ENCODE peak calls at places on chromosomes 6 and 20, in six cellular contexts. One of them, this sample, is unnamed.
A peak's percentile ranks its signal among the peaks of the same experiment; 100 is the strongest.

GRCh38 chr20:6657111-6657510 is 110.4 kb upstream of the BMP2 start:
- DNase-seq in SK-N-SH: no peak
- DNase-seq in T-helper 22 cell: no peak
- DNase-seq in activated effector memory CD4-positive, alpha-beta T cell treated with anti-CD3 and anti-CD28 coated beads, Interleukin-2, amount 50 U/mL, for 16 hours: no peak
- DNase-seq in activated B cell treated with CpG ODN at 0.5 μM for 24 hours: no peak
- DNase-seq in retina: no peak
- DNase-seq in this sample: no peak

GRCh38 chr6:15734118-15734897 is 71.5 kb upstream of the DTNBP1 start:
- DNase-seq in activated effector memory CD4-positive, alpha-beta T cell treated with anti-CD3 and anti-CD28 coated beads, Interleukin-2, amount 50 U/mL, for 16 hours: no peak
- DNase-seq in SK-N-SH: no peak
- DNase-seq in T-helper 22 cell: no peak
- DNase-seq in retina: no peak
- DNase-seq in activated B cell treated with CpG ODN at 0.5 μM for 24 hours: no peak
- DNase-seq in this sample: no peak

GRCh38 chr20:4809707-4810106 is 88.0 kb downstream of the PRND start:
- DNase-seq in retina: no peak
- DNase-seq in SK-N-SH: no peak
- DNase-seq in T-helper 22 cell: no peak
- DNase-seq in activated effector memory CD4-positive, alpha-beta T cell treated with anti-CD3 and anti-CD28 coated beads, Interleukin-2, amount 50 U/mL, for 16 hours: peak; percentile 66
- DNase-seq in activated B cell treated with CpG ODN at 0.5 μM for 24 hours: no peak
- DNase-seq in this sample: no peak

GRCh38 chr6:169172435-169172834 is 81.2 kb downstream of the THBS2 start:
- DNase-seq in activated B cell treated with CpG ODN at 0.5 μM for 24 hours: no peak
- DNase-seq in activated effector memory CD4-positive, alpha-beta T cell treated with anti-CD3 and anti-CD28 coated beads, Interleukin-2, amount 50 U/mL, for 16 hours: no peak
- DNase-seq in SK-N-SH: no peak
- DNase-seq in retina: no peak
- DNase-seq in T-helper 22 cell: no peak
- DNase-seq in this sample: peak; percentile 26

GRCh38 chr6:132673376-132674094 is 14.6 kb upstream of the TAAR1 start:
- DNase-seq in SK-N-SH: no peak
- DNase-seq in activated effector memory CD4-positive, alpha-beta T cell treated with anti-CD3 and anti-CD28 coated beads, Interleukin-2, amount 50 U/mL, for 16 hours: no peak
- DNase-seq in retina: no peak
- DNase-seq in T-helper 22 cell: no peak
- DNase-seq in activated B cell treated with CpG ODN at 0.5 μM for 24 hours: no peak
- DNase-seq in this sample: no peak

GRCh38 chr20:52118233-52118632 is 73.3 kb downstream of the ZFP64 start:
- DNase-seq in SK-N-SH: no peak
- DNase-seq in T-helper 22 cell: no peak
- DNase-seq in activated effector memory CD4-positive, alpha-beta T cell treated with anti-CD3 and anti-CD28 coated beads, Interleukin-2, amount 50 U/mL, for 16 hours: no peak
- DNase-seq in activated B cell treated with CpG ODN at 0.5 μM for 24 hours: no peak
- DNase-seq in retina: no peak
- DNase-seq in this sample: no peak

GRCh38 chr6:28589234-28589951 is 63.7 kb downstream of the GPX5 start:
- DNase-seq in activated B cell treated with CpG ODN at 0.5 μM for 24 hours: no peak
- DNase-seq in T-helper 22 cell: no peak
- DNase-seq in retina: peak; percentile 92
- DNase-seq in SK-N-SH: peak; percentile 28
- DNase-seq in activated effector memory CD4-positive, alpha-beta T cell treated with anti-CD3 and anti-CD28 coated beads, Interleukin-2, amount 50 U/mL, for 16 hours: no peak
- DNase-seq in this sample: peak; percentile 47

GRCh38 chr6:73325656-73326055 is 28.4 kb downstream of the DPPA5 start:
- DNase-seq in activated effector memory CD4-positive, alpha-beta T cell treated with anti-CD3 and anti-CD28 coated beads, Interleukin-2, amount 50 U/mL, for 16 hours: no peak
- DNase-seq in T-helper 22 cell: no peak
- DNase-seq in SK-N-SH: no peak
- DNase-seq in retina: no peak
- DNase-seq in activated B cell treated with CpG ODN at 0.5 μM for 24 hours: no peak
- DNase-seq in this sample: no peak

GRCh38 chr6:53894086-53894485 is 99.3 kb downstream of the LRRC1 start:
- DNase-seq in retina: no peak
- DNase-seq in activated B cell treated with CpG ODN at 0.5 μM for 24 hours: no peak
- DNase-seq in SK-N-SH: no peak
- DNase-seq in activated effector memory CD4-positive, alpha-beta T cell treated with anti-CD3 and anti-CD28 coated beads, Interleukin-2, amount 50 U/mL, for 16 hours: peak; percentile 68
- DNase-seq in T-helper 22 cell: no peak
- DNase-seq in this sample: no peak

GRCh38 chr6:38696345-38696744 is 6.6 kb downstream of the GLO1 start:
- DNase-seq in retina: no peak
- DNase-seq in activated effector memory CD4-positive, alpha-beta T cell treated with anti-CD3 and anti-CD28 coated beads, Interleukin-2, amount 50 U/mL, for 16 hours: no peak
- DNase-seq in T-helper 22 cell: no peak
- DNase-seq in SK-N-SH: no peak
- DNase-seq in activated B cell treated with CpG ODN at 0.5 μM for 24 hours: no peak
- DNase-seq in this sample: no peak

GRCh38 chr20:36162272-36162966 is 7.9 kb downstream of the EPB41L1 start:
- DNase-seq in activated effector memory CD4-positive, alpha-beta T cell treated with anti-CD3 and anti-CD28 coated beads, Interleukin-2, amount 50 U/mL, for 16 hours: no peak
- DNase-seq in retina: no peak
- DNase-seq in T-helper 22 cell: no peak
- DNase-seq in SK-N-SH: peak; percentile 81
- DNase-seq in activated B cell treated with CpG ODN at 0.5 μM for 24 hours: no peak
- DNase-seq in this sample: no peak

GRCh38 chr6:74991573-74992332 is 214.1 kb downstream of the COL12A1 start:
- DNase-seq in T-helper 22 cell: no peak
- DNase-seq in SK-N-SH: no peak
- DNase-seq in activated B cell treated with CpG ODN at 0.5 μM for 24 hours: no peak
- DNase-seq in retina: no peak
- DNase-seq in activated effector memory CD4-positive, alpha-beta T cell treated with anti-CD3 and anti-CD28 coated beads, Interleukin-2, amount 50 U/mL, for 16 hours: no peak
- DNase-seq in this sample: no peak

GRCh38 chr6:145147559-145147958 is 587.8 kb downstream of the EPM2A start:
- DNase-seq in SK-N-SH: no peak
- DNase-seq in activated B cell treated with CpG ODN at 0.5 μM for 24 hours: no peak
- DNase-seq in activated effector memory CD4-positive, alpha-beta T cell treated with anti-CD3 and anti-CD28 coated beads, Interleukin-2, amount 50 U/mL, for 16 hours: no peak
- DNase-seq in retina: no peak
- DNase-seq in T-helper 22 cell: no peak
- DNase-seq in this sample: no peak

GRCh38 chr20:51596656-51597388 is 54.3 kb upstream of the NFATC2 start:
- DNase-seq in activated effector memory CD4-positive, alpha-beta T cell treated with anti-CD3 and anti-CD28 coated beads, Interleukin-2, amount 50 U/mL, for 16 hours: no peak
- DNase-seq in SK-N-SH: no peak
- DNase-seq in T-helper 22 cell: no peak
- DNase-seq in activated B cell treated with CpG ODN at 0.5 μM for 24 hours: no peak
- DNase-seq in retina: no peak
- DNase-seq in this sample: no peak

GRCh38 chr6:137112067-137112355 is 61.4 kb downstream of the IL22RA2 start:
- DNase-seq in retina: no peak
- DNase-seq in SK-N-SH: no peak
- DNase-seq in activated effector memory CD4-positive, alpha-beta T cell treated with anti-CD3 and anti-CD28 coated beads, Interleukin-2, amount 50 U/mL, for 16 hours: no peak
- DNase-seq in T-helper 22 cell: no peak
- DNase-seq in activated B cell treated with CpG ODN at 0.5 μM for 24 hours: no peak
- DNase-seq in this sample: no peak

GRCh38 chr6:12516070-12516469 is 200.5 kb upstream of the PHACTR1 start:
- DNase-seq in SK-N-SH: no peak
- DNase-seq in activated B cell treated with CpG ODN at 0.5 μM for 24 hours: no peak
- DNase-seq in retina: no peak
- DNase-seq in activated effector memory CD4-positive, alpha-beta T cell treated with anti-CD3 and anti-CD28 coated beads, Interleukin-2, amount 50 U/mL, for 16 hours: no peak
- DNase-seq in T-helper 22 cell: no peak
- DNase-seq in this sample: peak; percentile 16

GRCh38 chr6:13096084-13096483 is 232.3 kb downstream of the TBC1D7 start:
- DNase-seq in SK-N-SH: no peak
- DNase-seq in activated B cell treated with CpG ODN at 0.5 μM for 24 hours: no peak
- DNase-seq in T-helper 22 cell: no peak
- DNase-seq in retina: no peak
- DNase-seq in activated effector memory CD4-positive, alpha-beta T cell treated with anti-CD3 and anti-CD28 coated beads, Interleukin-2, amount 50 U/mL, for 16 hours: no peak
- DNase-seq in this sample: no peak

GRCh38 chr6:14634072-14634471 is 516.5 kb downstream of the CD83 start:
- DNase-seq in activated effector memory CD4-positive, alpha-beta T cell treated with anti-CD3 and anti-CD28 coated beads, Interleukin-2, amount 50 U/mL, for 16 hours: no peak
- DNase-seq in retina: no peak
- DNase-seq in SK-N-SH: no peak
- DNase-seq in T-helper 22 cell: no peak
- DNase-seq in activated B cell treated with CpG ODN at 0.5 μM for 24 hours: no peak
- DNase-seq in this sample: no peak

GRCh38 chr20:63435552-63435951 is 36.9 kb downstream of the KCNQ2 start:
- DNase-seq in activated effector memory CD4-positive, alpha-beta T cell treated with anti-CD3 and anti-CD28 coated beads, Interleukin-2, amount 50 U/mL, for 16 hours: no peak
- DNase-seq in SK-N-SH: no peak
- DNase-seq in activated B cell treated with CpG ODN at 0.5 μM for 24 hours: no peak
- DNase-seq in T-helper 22 cell: no peak
- DNase-seq in retina: no peak
- DNase-seq in this sample: no peak

GRCh38 chr20:53839423-53840176 is 230.8 kb downstream of the BCAS1 start:
- DNase-seq in activated B cell treated with CpG ODN at 0.5 μM for 24 hours: peak; percentile 42
- DNase-seq in activated effector memory CD4-positive, alpha-beta T cell treated with anti-CD3 and anti-CD28 coated beads, Interleukin-2, amount 50 U/mL, for 16 hours: peak; percentile 75
- DNase-seq in T-helper 22 cell: peak; percentile 26
- DNase-seq in retina: no peak
- DNase-seq in SK-N-SH: no peak
- DNase-seq in this sample: no peak

GRCh38 chr20:41005361-41005729 is 23.3 kb upstream of the TOP1 start:
- DNase-seq in T-helper 22 cell: no peak
- DNase-seq in retina: no peak
- DNase-seq in SK-N-SH: no peak
- DNase-seq in activated B cell treated with CpG ODN at 0.5 μM for 24 hours: no peak
- DNase-seq in activated effector memory CD4-positive, alpha-beta T cell treated with anti-CD3 and anti-CD28 coated beads, Interleukin-2, amount 50 U/mL, for 16 hours: no peak
- DNase-seq in this sample: peak; percentile 54